ENCODE peak calls at places on chromosomes 5 and 9, in ten cellular contexts. One of them, this sample, is unnamed.

GRCh38 chr5:68447121-68447520 is 231.6 kb downstream of the PIK3R1 start:
- DNase-seq in naive B cell: no peak
- DNase-seq in aorta: no peak
- DNase-seq in lower leg skin: no peak
- DNase-seq in natural killer cell: no peak
- DNase-seq in AG20443: no peak
- DNase-seq in brain microvascular endothelial cell: no peak
- DNase-seq in T47D: no peak
- DNase-seq in MG63: no peak
- DNase-seq in GM03348: no peak
- DNase-seq in this sample: no peak

GRCh38 chr9:76662476-76663281 is 101.6 kb upstream of the PCA3 start:
- DNase-seq in naive B cell: no peak
- DNase-seq in aorta: no peak
- DNase-seq in lower leg skin: no peak
- DNase-seq in natural killer cell: no peak
- DNase-seq in AG20443: no peak
- DNase-seq in brain microvascular endothelial cell: no peak
- DNase-seq in T47D: peak
- DNase-seq in MG63: peak
- DNase-seq in GM03348: no peak
- DNase-seq in this sample: no peak

GRCh38 chr5:134092875-134093274 is 21.6 kb upstream of the TCF7 start:
- DNase-seq in naive B cell: no peak
- DNase-seq in aorta: no peak
- DNase-seq in lower leg skin: no peak
- DNase-seq in natural killer cell: no peak
- DNase-seq in AG20443: no peak
- DNase-seq in brain microvascular endothelial cell: no peak
- DNase-seq in T47D: no peak
- DNase-seq in MG63: no peak
- DNase-seq in GM03348: no peak
- DNase-seq in this sample: no peak

GRCh38 chr5:80255752-80256479 is at the start of gene SERINC5:
- DNase-seq in naive B cell: peak
- DNase-seq in aorta: peak
- DNase-seq in lower leg skin: peak
- DNase-seq in natural killer cell: peak
- DNase-seq in AG20443: peak
- DNase-seq in brain microvascular endothelial cell: peak
- DNase-seq in T47D: peak
- DNase-seq in MG63: peak
- DNase-seq in GM03348: peak
- DNase-seq in this sample: peak

GRCh38 chr5:133214153-133214820 is 162.5 kb downstream of the HSPA4 start:
- DNase-seq in naive B cell: no peak
- DNase-seq in aorta: no peak
- DNase-seq in lower leg skin: no peak
- DNase-seq in natural killer cell: no peak
- DNase-seq in AG20443: no peak
- DNase-seq in brain microvascular endothelial cell: no peak
- DNase-seq in T47D: peak
- DNase-seq in MG63: no peak
- DNase-seq in GM03348: no peak
- DNase-seq in this sample: no peak

GRCh38 chr5:175922192-175922885 is 45.8 kb downstream of the THOC3 start:
- DNase-seq in naive B cell: no peak
- DNase-seq in aorta: no peak
- DNase-seq in lower leg skin: no peak
- DNase-seq in natural killer cell: no peak
- DNase-seq in AG20443: peak
- DNase-seq in brain microvascular endothelial cell: peak
- DNase-seq in T47D: peak
- DNase-seq in MG63: peak
- DNase-seq in GM03348: peak
- DNase-seq in this sample: no peak

GRCh38 chr9:97849980-97850379 is 3.0 kb upstream of the FOXE1 start:
- DNase-seq in naive B cell: no peak
- DNase-seq in aorta: no peak
- DNase-seq in lower leg skin: no peak
- DNase-seq in natural killer cell: no peak
- DNase-seq in AG20443: no peak
- DNase-seq in brain microvascular endothelial cell: no peak
- DNase-seq in T47D: no peak
- DNase-seq in MG63: no peak
- DNase-seq in GM03348: no peak
- DNase-seq in this sample: no peak

GRCh38 chr9:106324596-106325280 is 538.2 kb upstream of the ZNF462 start:
- DNase-seq in naive B cell: no peak
- DNase-seq in aorta: no peak
- DNase-seq in lower leg skin: no peak
- DNase-seq in natural killer cell: no peak
- DNase-seq in AG20443: no peak
- DNase-seq in brain microvascular endothelial cell: no peak
- DNase-seq in T47D: no peak
- DNase-seq in MG63: no peak
- DNase-seq in GM03348: no peak
- DNase-seq in this sample: no peak

GRCh38 chr9:121835581-121836381 is 184.3 kb downstream of the DAB2IP start:
- DNase-seq in naive B cell: no peak
- DNase-seq in aorta: no peak
- DNase-seq in lower leg skin: no peak
- DNase-seq in natural killer cell: no peak
- DNase-seq in AG20443: no peak
- DNase-seq in brain microvascular endothelial cell: no peak
- DNase-seq in T47D: no peak
- DNase-seq in MG63: no peak
- DNase-seq in GM03348: no peak
- DNase-seq in this sample: no peak

GRCh38 chr5:74521401-74521800 is 119.1 kb downstream of the ENC1 start:
- DNase-seq in naive B cell: no peak
- DNase-seq in aorta: no peak
- DNase-seq in lower leg skin: no peak
- DNase-seq in natural killer cell: no peak
- DNase-seq in AG20443: no peak
- DNase-seq in brain microvascular endothelial cell: no peak
- DNase-seq in T47D: no peak
- DNase-seq in MG63: no peak
- DNase-seq in GM03348: no peak
- DNase-seq in this sample: no peak

GRCh38 chr5:93381057-93381456 is 200.0 kb downstream of the NR2F1-AS1 start:
- DNase-seq in naive B cell: no peak
- DNase-seq in aorta: no peak
- DNase-seq in lower leg skin: no peak
- DNase-seq in natural killer cell: no peak
- DNase-seq in AG20443: no peak
- DNase-seq in brain microvascular endothelial cell: peak
- DNase-seq in T47D: no peak
- DNase-seq in MG63: no peak
- DNase-seq in GM03348: no peak
- DNase-seq in this sample: no peak

GRCh38 chr9:112061152-112061740 is 113.9 kb downstream of the SUSD1 start:
- DNase-seq in naive B cell: no peak
- DNase-seq in aorta: peak
- DNase-seq in lower leg skin: peak
- DNase-seq in natural killer cell: peak
- DNase-seq in AG20443: peak
- DNase-seq in brain microvascular endothelial cell: peak
- DNase-seq in T47D: no peak
- DNase-seq in MG63: peak
- DNase-seq in GM03348: peak
- DNase-seq in this sample: peak

GRCh38 chr9:86217076-86217475 is 42.4 kb downstream of the C9orf153 start:
- DNase-seq in naive B cell: no peak
- DNase-seq in aorta: no peak
- DNase-seq in lower leg skin: no peak
- DNase-seq in natural killer cell: no peak
- DNase-seq in AG20443: no peak
- DNase-seq in brain microvascular endothelial cell: no peak
- DNase-seq in T47D: no peak
- DNase-seq in MG63: no peak
- DNase-seq in GM03348: no peak
- DNase-seq in this sample: no peak

GRCh38 chr5:61467766-61468482 is 135.9 kb downstream of the ZSWIM6 start:
- DNase-seq in naive B cell: no peak
- DNase-seq in aorta: no peak
- DNase-seq in lower leg skin: no peak
- DNase-seq in natural killer cell: no peak
- DNase-seq in AG20443: peak
- DNase-seq in brain microvascular endothelial cell: peak
- DNase-seq in T47D: no peak
- DNase-seq in MG63: peak
- DNase-seq in GM03348: peak
- DNase-seq in this sample: no peak

GRCh38 chr9:120306561-120306960 is 273.4 kb downstream of the CDK5RAP2 start:
- DNase-seq in naive B cell: no peak
- DNase-seq in aorta: no peak
- DNase-seq in lower leg skin: no peak
- DNase-seq in natural killer cell: no peak
- DNase-seq in AG20443: no peak
- DNase-seq in brain microvascular endothelial cell: no peak
- DNase-seq in T47D: no peak
- DNase-seq in MG63: no peak
- DNase-seq in GM03348: no peak
- DNase-seq in this sample: no peak

GRCh38 chr9:72274916-72275315 is 90.1 kb downstream of the ZFAND5 start:
- DNase-seq in naive B cell: no peak
- DNase-seq in aorta: no peak
- DNase-seq in lower leg skin: no peak
- DNase-seq in natural killer cell: no peak
- DNase-seq in AG20443: no peak
- DNase-seq in brain microvascular endothelial cell: no peak
- DNase-seq in T47D: no peak
- DNase-seq in MG63: no peak
- DNase-seq in GM03348: no peak
- DNase-seq in this sample: no peak